ENCODE peak calls at places on chromosomes 5 and 9, in six cellular contexts. J is H9, E is IMR-90, S is mesenchymal stem cell, T is neuronal stem cell, C is H1. I is an unnamed sample.

GRCh38 chr9:17003576-17004240 is 131.1 kb upstream of the CNTLN start:
- DNase-seq in T (no peak), S (peak), C (no peak), E (peak), J (no peak), I (no peak)

GRCh38 chr9:20558609-20559016 is 63.7 kb downstream of the MLLT3 start:
- DNase-seq in C (peak), T (no peak), S (peak), E (peak), J (no peak), I (no peak)

GRCh38 chr9:120935383-120935857 is 8.8 kb upstream of the TRAF1 start:
- DNase-seq in J (no peak), E (peak), T (no peak), S (peak), C (no peak), I (no peak)

GRCh38 chr5:54902817-54903473 is 82.4 kb downstream of the ESM1 start:
- DNase-seq in S (peak), E (peak), J (no peak), T (no peak), C (no peak), I (no peak)

GRCh38 chr5:171405615-171406014 is 13.8 kb upstream of the FGF18 start:
- DNase-seq in E (peak), C (no peak), T (no peak), S (peak), J (no peak), I (no peak)

GRCh38 chr9:4010309-4010708 is 289.6 kb downstream of the GLIS3 start:
- DNase-seq in T (no peak), J (no peak), E (no peak), C (no peak), S (no peak), I (no peak)

GRCh38 chr9:71984388-71985069 is 73.1 kb downstream of the C9orf85 start:
- DNase-seq in E (peak), C (no peak), J (peak), S (peak), T (no peak), I (peak)

GRCh38 chr9:100577776-100578448 is at the start of gene CAVIN4:
- DNase-seq in E (peak), C (no peak), S (no peak), T (no peak), J (no peak), I (peak)

GRCh38 chr5:151615431-151615830 is 24.3 kb upstream of the FAT2 start:
- DNase-seq in J (no peak), S (no peak), T (no peak), C (no peak), E (no peak), I (no peak)

GRCh38 chr5:927172-928015 is 34.7 kb downstream of the TRIP13 start:
- DNase-seq in S (no peak), T (no peak), J (no peak), C (no peak), E (no peak), I (no peak)

GRCh38 chr5:5675511-5675910 is 253.0 kb downstream of the ICE1 start:
- DNase-seq in C (no peak), E (no peak), S (no peak), J (no peak), T (no peak), I (no peak)

GRCh38 chr9:82091100-82091499 is 102.5 kb downstream of the SPATA31D1 start:
- DNase-seq in C (no peak), J (no peak), T (no peak), E (peak), S (no peak), I (no peak)

GRCh38 chr5:18024542-18024941 is 390.3 kb downstream of the TAF11L14 start:
- DNase-seq in S (no peak), T (no peak), J (no peak), C (peak), E (no peak), I (no peak)

GRCh38 chr9:86093788-86094555 is 5.4 kb downstream of the GOLM1 start:
- DNase-seq in T (no peak), J (no peak), C (no peak), E (peak), S (peak), I (peak)

GRCh38 chr5:154078305-154078704 is 39.5 kb downstream of the MFAP3 start:
- DNase-seq in C (no peak), E (no peak), T (no peak), J (no peak), S (no peak), I (no peak)

DNA sequence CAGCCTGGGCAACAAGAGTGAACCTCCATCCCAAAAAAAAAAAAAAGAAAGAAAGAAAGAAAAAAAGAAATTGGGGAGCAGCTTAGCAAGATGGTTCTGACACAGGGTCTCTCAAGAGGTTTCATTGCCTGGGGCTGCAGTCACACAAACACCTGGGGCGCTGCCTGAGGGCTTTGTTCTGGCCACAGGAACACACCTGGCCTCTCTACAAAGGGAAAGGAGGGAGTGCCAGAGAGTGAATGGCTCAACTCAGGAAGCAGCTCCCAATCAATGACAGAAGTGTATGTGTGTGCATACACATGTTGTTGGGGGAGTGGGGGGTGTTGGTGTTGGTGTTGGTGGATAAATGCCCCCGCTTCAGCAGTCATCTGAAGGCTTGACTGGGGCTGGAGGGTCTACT is 32.4 kb upstream of the CTNNA1 start:
- DNase-seq in S (no peak), C (no peak), T (no peak), E (no peak), J (peak), I (no peak)
- H4K91ac ChIP-seq in S (no peak), C (no peak), T (no peak), E (no peak), J (no peak), I (no peak)

DNA sequence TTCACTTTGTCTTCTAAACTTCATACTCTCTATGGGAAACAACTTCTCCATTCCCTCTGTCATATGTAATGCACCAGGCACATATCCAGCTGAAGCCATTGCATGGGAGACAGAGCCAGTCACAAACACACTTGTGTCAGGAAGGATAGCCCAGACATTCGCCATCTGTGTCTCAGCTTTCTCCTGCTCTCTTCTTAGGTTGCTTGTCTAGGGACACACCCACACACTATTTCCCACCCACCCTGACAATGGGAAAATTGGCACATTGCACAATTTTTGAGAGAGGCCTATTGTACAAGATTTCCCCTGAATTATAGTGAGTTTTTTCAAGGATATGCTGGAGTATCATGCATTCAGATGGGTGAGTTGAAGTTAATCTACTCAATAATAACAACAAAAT is 158.4 kb upstream of the MPDZ start:
- DNase-seq in S (no peak), C (no peak), E (no peak), J (no peak), T (no peak), I (no peak)
- H4K91ac ChIP-seq in S (no peak), C (no peak), E (no peak), J (no peak), T (no peak), I (no peak)

GRCh38 chr5:141920771-141921170 is 2.9 kb upstream of the DELE1 start:
- DNase-seq in S (no peak), E (no peak), T (no peak), J (no peak), C (no peak), I (no peak)

GRCh38 chr5:141919218-141920129 is 4.2 kb upstream of the DELE1 start:
- DNase-seq in E (no peak), C (no peak), T (no peak), S (no peak), J (no peak), I (no peak)

GRCh38 chr5:141926434-141926833 is 2.8 kb downstream of the DELE1 start:
- DNase-seq in T (no peak), E (no peak), S (no peak), C (no peak), J (no peak), I (no peak)

GRCh38 chr5:141928051-141928450 is 4.4 kb downstream of the DELE1 start:
- DNase-seq in T (no peak), S (no peak), C (no peak), J (no peak), E (no peak), I (no peak)

DNA sequence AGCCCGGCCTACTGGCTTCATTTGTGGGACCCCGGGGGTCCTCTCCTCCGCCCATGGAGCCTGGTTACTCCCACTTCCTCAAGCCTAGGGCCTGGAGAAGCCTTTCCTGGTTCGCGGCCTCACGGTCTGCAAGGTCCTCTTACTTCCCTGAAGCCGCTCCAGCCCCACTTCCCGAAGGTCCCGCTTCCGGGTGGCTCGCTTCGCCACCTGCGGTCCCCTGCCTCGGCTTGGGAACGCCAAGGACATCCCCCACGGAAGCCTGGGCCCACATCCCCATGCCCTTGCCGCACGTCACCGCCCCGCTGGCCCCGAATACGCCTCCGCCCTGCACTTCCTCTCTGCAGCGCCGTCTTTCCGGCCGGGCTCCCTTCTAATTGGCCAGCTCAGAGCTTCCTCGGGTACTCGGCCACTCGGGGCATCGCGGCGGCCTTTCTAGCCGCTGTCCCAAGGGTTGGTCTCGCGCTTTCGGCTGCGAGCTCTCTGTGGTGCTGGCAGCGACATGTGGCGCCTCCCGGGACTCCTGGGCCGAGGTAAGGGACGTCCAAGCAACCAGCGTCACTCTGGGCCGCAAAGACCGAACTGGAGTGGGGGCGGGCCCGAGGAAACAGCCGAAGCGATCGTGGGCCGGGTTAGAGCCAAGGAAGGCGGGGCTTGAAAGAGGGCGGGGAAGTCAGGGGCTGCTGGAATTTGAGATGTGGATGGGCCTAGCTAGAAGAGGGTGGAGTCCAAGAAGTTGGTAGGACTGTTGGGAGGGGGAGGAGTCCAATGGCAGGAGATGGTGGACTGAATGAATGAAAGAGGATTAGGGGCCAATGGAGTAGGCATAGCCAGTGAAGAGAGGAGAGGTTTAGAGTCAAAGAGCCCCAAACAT is at the start of gene DELE1:
- DNase-seq in C (peak), E (peak), J (peak), T (peak), S (peak), I (peak)
- H4K91ac ChIP-seq in C (peak), E (peak), J (no peak), T (peak), S (peak), I (peak)

GRCh38 chr5:95935553-95936100 is 26.0 kb downstream of the ELL2 start:
- DNase-seq in E (peak), T (no peak), J (no peak), S (no peak), C (no peak), I (no peak)
- H4K91ac ChIP-seq in E (no peak), T (no peak), J (no peak), S (no peak), C (no peak), I (no peak)

GRCh38 chr5:141100243-141100805 is at the start of gene PCDHB3:
- DNase-seq in T (no peak), S (peak), J (peak), C (peak), E (peak), I (no peak)
- H4K91ac ChIP-seq in T (no peak), S (no peak), J (no peak), C (no peak), E (no peak), I (no peak)

GRCh38 chr9:133822439-133823065 is 84.4 kb upstream of the SARDH start:
- DNase-seq in E (no peak), T (no peak), C (no peak), S (no peak), J (no peak), I (peak)
- H4K91ac ChIP-seq in E (no peak), T (no peak), C (no peak), S (no peak), J (no peak), I (no peak)

GRCh38 chr5:57298295-57298984 is 124.6 kb downstream of the GPBP1 start:
- DNase-seq in S (peak), T (peak), J (peak), C (no peak), E (peak), I (peak)
- H4K91ac ChIP-seq in S (peak), T (no peak), J (no peak), C (no peak), E (peak), I (peak)

GRCh38 chr9:138047469-138048040 is 170.0 kb downstream of the CACNA1B start:
- DNase-seq in T (no peak), E (no peak), S (no peak), J (no peak), C (no peak), I (no peak)

GRCh38 chr9:138048184-138048583 is 170.6 kb downstream of the CACNA1B start:
- DNase-seq in J (no peak), S (no peak), C (no peak), E (no peak), T (no peak), I (no peak)

GRCh38 chr9:138045541-138046490 is 168.2 kb downstream of the CACNA1B start:
- DNase-seq in E (no peak), S (no peak), C (no peak), J (no peak), T (no peak), I (no peak)

GRCh38 chr9:138044485-138045383 is 167.2 kb downstream of the CACNA1B start:
- DNase-seq in S (no peak), J (no peak), T (no peak), C (no peak), E (no peak), I (no peak)

GRCh38 chr9:138046641-138047301 is 169.2 kb downstream of the CACNA1B start:
- DNase-seq in C (no peak), S (no peak), J (no peak), T (no peak), E (no peak), I (no peak)
- H4K91ac ChIP-seq in C (no peak), S (no peak), J (no peak), T (no peak), E (no peak), I (no peak)

GRCh38 chr5:74072646-74073045 is 446.6 kb downstream of the ARHGEF28 start:
- DNase-seq in S (no peak), J (no peak), T (no peak), E (no peak), C (no peak), I (no peak)

GRCh38 chr5:74074111-74074510 is 448.1 kb downstream of the ARHGEF28 start:
- DNase-seq in T (no peak), S (no peak), C (no peak), E (no peak), J (no peak), I (no peak)

GRCh38 chr5:74075496-74075895 is 449.5 kb downstream of the ARHGEF28 start:
- DNase-seq in S (no peak), C (no peak), T (no peak), E (no peak), J (no peak), I (no peak)

GRCh38 chr5:74070766-74071165 is 444.8 kb downstream of the ARHGEF28 start:
- DNase-seq in T (no peak), J (no peak), E (no peak), S (no peak), C (no peak), I (no peak)

GRCh38 chr5:74073257-74073656 is 447.3 kb downstream of the ARHGEF28 start:
- DNase-seq in S (no peak), J (no peak), C (no peak), E (peak), T (no peak), I (no peak)
- H4K91ac ChIP-seq in S (no peak), J (no peak), C (no peak), E (no peak), T (no peak), I (no peak)